ENCODE peak calls at places on chromosome 20, in eight cellular contexts. M, T, E, G, V, S, L and K are unnamed samples.
A peak's percentile ranks its signal among the peaks of the same experiment; 100 is the strongest.

GRCh38 chr20:10954137-10954840 is 280.5 kb upstream of the JAG1 start:
- DNase-seq in T (no peak), E (peak; percentile 22), G (no peak), S (no peak), M (no peak), V (no peak), L (no peak), K (no peak)

GRCh38 chr20:35698298-35699126 is 640 bp downstream of the NFS1 start:
- DNase-seq in T (no peak), V (peak; percentile 10), E (no peak), G (no peak), L (peak; percentile 39), S (no peak), M (peak; percentile 51), K (peak; percentile 32)

GRCh38 chr20:24584538-24585356 is 115.3 kb downstream of the SYNDIG1 start:
- DNase-seq in L (peak; percentile 19), V (no peak), S (no peak), G (no peak), T (no peak), M (peak; percentile 13), E (peak; percentile 59), K (peak; percentile 70)

GRCh38 chr20:24382330-24382729 is 87.1 kb upstream of the SYNDIG1 start:
- DNase-seq in V (no peak), T (no peak), L (peak; percentile 22), E (no peak), S (no peak), M (no peak), G (no peak), K (no peak)

GRCh38 chr20:52937701-52938100 is 34.5 kb upstream of the TSHZ2 start:
- DNase-seq in E (no peak), T (no peak), M (no peak), V (no peak), G (no peak), S (no peak), L (no peak), K (no peak)

GRCh38 chr20:51910202-51911050 is 108.1 kb upstream of the SALL4 start:
- DNase-seq in M (peak; percentile 19), E (peak; percentile 17), S (no peak), V (peak; percentile 16), L (no peak), T (no peak), G (no peak), K (peak; percentile 18)

GRCh38 chr20:44001667-44002596 is 87.3 kb downstream of the TOX2 start:
- DNase-seq in M (no peak), T (no peak), V (no peak), S (no peak), L (no peak), G (no peak), E (no peak), K (no peak)

GRCh38 chr20:36569847-36570429 is 3.5 kb upstream of the TGIF2 start:
- DNase-seq in T (no peak), V (no peak), G (no peak), L (no peak), M (peak; percentile 54), S (no peak), E (peak; percentile 65), K (peak; percentile 79)

GRCh38 chr20:41134362-41135186 is 2.8 kb upstream of the PLCG1 start:
- DNase-seq in V (no peak), G (no peak), T (no peak), S (no peak), M (no peak), E (no peak), L (no peak), K (no peak)

GRCh38 chr20:43925215-43925614 is 10.6 kb downstream of the TOX2 start:
- DNase-seq in L (no peak), M (peak; percentile 59), S (no peak), T (no peak), V (no peak), E (no peak), G (no peak), K (no peak)

GRCh38 chr20:57592263-57593092 is 27.7 kb downstream of the ZBP1 start:
- DNase-seq in L (no peak), S (no peak), T (no peak), M (no peak), E (no peak), G (no peak), V (no peak), K (no peak)

GRCh38 chr20:50635676-50636600 is 55.4 kb downstream of the RIPOR3 start:
- DNase-seq in L (peak; percentile 80), V (peak; percentile 90), T (peak; percentile 84), S (peak; percentile 6), M (peak; percentile 64), E (peak; percentile 49), G (peak; percentile 69), K (peak; percentile 57)

GRCh38 chr20:33875534-33876026 is 64.4 kb downstream of the CHMP4B start:
- DNase-seq in M (no peak), L (no peak), G (no peak), S (no peak), T (no peak), E (no peak), V (no peak), K (no peak)

GRCh38 chr20:58019027-58019849 is 209.2 kb downstream of the ANKRD60 start:
- DNase-seq in L (no peak), M (peak; percentile 68), T (peak; percentile 60), S (no peak), E (peak; percentile 12), V (no peak), G (no peak), K (no peak)

GRCh38 chr20:48986899-48987298 is 59.2 kb upstream of the CSE1L start:
- DNase-seq in M (no peak), L (peak; percentile 31), S (no peak), E (no peak), V (no peak), T (no peak), G (no peak), K (no peak)

DNA sequence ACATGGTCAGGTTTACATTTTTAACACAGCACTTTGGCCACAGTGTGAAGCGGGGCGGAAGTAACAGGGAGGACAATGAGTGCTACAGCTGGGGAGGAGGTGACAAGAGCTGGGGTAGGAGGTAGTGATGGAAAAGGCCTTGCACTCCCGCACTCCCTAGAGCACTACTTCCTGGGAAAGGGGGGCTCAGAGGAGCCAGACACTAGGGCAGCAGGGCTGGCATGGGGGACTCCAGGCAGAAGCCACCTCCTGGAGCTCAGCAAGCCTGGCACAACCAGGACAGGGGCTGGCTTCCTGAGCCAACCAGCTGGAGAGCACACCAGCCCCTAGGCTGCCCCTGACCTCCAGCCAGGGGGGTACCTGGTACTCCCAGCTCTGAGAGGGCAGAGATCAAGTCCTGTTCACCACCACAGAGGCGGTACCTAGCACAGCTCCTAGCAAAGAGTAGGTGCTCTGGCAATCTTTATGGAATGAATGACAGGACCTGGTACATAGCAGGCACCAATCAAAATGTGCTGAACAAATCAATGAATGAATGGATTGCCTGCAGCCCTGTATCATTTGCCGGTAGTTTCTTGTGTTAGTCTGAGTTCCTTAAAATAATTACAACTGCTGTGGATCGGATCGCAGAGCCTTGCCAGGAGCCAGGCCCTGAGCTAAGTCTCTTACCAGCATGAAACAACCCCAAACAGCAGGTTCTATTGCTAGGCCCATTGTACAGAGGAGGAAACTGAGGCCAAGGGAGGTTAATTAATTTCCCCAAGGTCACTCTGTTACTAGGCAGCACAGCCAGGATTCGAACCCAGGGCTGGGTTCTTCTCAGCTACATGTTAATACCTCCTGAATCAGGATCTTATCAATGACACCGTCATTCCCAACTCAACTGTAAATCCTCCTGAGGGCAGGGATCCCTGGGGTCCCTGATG is 15.5 kb downstream of the NOL4L start:
- DNase-seq in L (no peak), M (no peak), G (no peak), T (no peak), V (no peak), E (no peak), S (no peak), K (no peak)
- H3K4me3 ChIP-seq in L (no peak overlapping the region), M (no peak overlapping the region), G (no peak overlapping the region), T (no peak overlapping the region), V (no peak overlapping the region), E (no peak overlapping the region), S (no peak overlapping the region), K (no peak overlapping the region)

GRCh38 chr20:23215596-23215995 is 129.5 kb upstream of the CD93 start:
- DNase-seq in T (no peak), E (no peak), S (no peak), M (no peak), L (no peak), G (no peak), V (no peak), K (no peak)
- H3K27me3 ChIP-seq in T (no peaks in the 10 kb centered on the region), E (peaks cover 24% of the 10 kb centered on the region), S (no peaks in the 10 kb centered on the region), M (no peaks in the 10 kb centered on the region), L (no peaks in the 10 kb centered on the region), G (peaks cover 4% of the 10 kb centered on the region), V (no peaks in the 10 kb centered on the region), K (no peaks in the 10 kb centered on the region)

DNA sequence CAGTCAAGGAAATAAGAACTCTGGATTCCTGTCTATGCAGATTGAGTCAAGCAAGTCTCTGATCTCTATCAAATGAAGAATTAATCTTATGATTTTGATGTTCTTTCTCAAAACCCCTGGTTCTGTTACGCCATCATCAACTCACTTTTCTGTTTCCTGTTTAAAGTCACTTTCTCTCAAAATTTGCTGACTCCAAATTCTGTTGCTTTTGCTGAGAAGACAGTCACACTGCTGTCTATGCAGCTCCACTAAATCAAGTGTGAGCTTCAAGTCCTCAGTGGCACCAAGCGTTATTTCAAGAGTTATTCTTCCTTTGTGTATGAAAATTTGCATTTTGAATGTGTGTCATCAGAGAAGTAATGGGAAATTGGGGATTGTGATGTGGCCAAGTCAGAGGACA is 663.3 kb downstream of the KIF16B start:
- DNase-seq in G (no peak), V (no peak), S (no peak), E (no peak), T (no peak), L (no peak), M (no peak), K (no peak)
- H3K9me3 ChIP-seq in G (no peaks in the 10 kb centered on the region), V (no peaks in the 10 kb centered on the region), S (no peaks in the 10 kb centered on the region), E (peaks cover 2% of the 10 kb centered on the region), T (no peaks in the 10 kb centered on the region), L (no peaks in the 10 kb centered on the region), M (no peaks in the 10 kb centered on the region), K (no peaks in the 10 kb centered on the region)

GRCh38 chr20:17589161-17589834 is 19.4 kb downstream of the DSTN start:
- DNase-seq in L (no peak), S (no peak), M (peak; percentile 36), T (no peak), E (no peak), G (no peak), V (no peak), K (no peak)

GRCh38 chr20:17587148-17587547 is 17.3 kb downstream of the DSTN start:
- DNase-seq in M (no peak), T (no peak), S (no peak), L (no peak), G (no peak), V (no peak), E (no peak), K (no peak)

GRCh38 chr20:17590245-17590644 is 20.4 kb downstream of the DSTN start:
- DNase-seq in T (no peak), G (no peak), L (no peak), V (no peak), M (peak; percentile 32), E (no peak), S (no peak), K (no peak)

GRCh38 chr20:17586250-17586649 is 16.4 kb downstream of the DSTN start:
- DNase-seq in G (no peak), E (no peak), L (no peak), V (no peak), T (no peak), S (no peak), M (no peak), K (no peak)

DNA sequence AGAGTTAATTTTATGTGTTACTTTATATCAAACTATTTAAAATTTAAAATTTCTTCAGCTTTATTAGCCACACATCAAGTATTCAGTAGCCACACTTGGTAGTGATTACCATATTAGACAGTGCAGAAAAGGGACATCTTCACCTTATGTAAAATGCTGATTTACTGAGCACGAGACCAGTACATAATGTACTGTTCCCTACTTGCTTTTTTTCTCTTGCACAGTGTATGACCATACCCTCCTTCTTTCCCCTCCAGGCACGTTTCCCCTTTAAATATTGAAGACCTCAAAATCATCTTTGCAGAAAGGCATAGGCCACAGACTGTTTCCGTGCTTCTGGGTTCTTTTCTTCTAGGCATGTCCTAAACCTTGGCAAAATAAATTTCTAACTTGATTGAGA is 18.0 kb downstream of the DSTN start:
- DNase-seq in L (no peak), M (no peak), V (no peak), S (no peak), E (no peak), G (no peak), T (no peak), K (no peak)
- H3K4me3 ChIP-seq in L (no peak overlapping the region), M (no peak overlapping the region), V (no peak overlapping the region), S (no peak overlapping the region), E (no peak overlapping the region), G (no peak overlapping the region), T (no peak overlapping the region), K (no peak overlapping the region)